ENCODE peak calls at places on chromosomes 16 and 17, in six cellular contexts. V is Calu3, N is H1, C is fibroblast of pulmonary artery, T is progenitor cell of endocrine pancreas, G is activated B cell treated with CpG ODN at 0.5 μM for 24 hours. W is an unnamed sample.

GRCh38 chr17:74749262-74750038 is 1.0 kb downstream of the NHERF1 start:
- DNase-seq in V (peak; percentile 32), N (no peak), C (no peak), T (no peak), G (no peak), W (no peak)

GRCh38 chr17:45914036-45914717 is 19.8 kb downstream of the MAPT start:
- DNase-seq in V (no peak), N (no peak), C (no peak), T (no peak), G (no peak), W (no peak)

GRCh38 chr17:43664096-43664495 is 2.4 kb upstream of the MEOX1 start:
- DNase-seq in V (no peak), N (no peak), C (no peak), T (no peak), G (no peak), W (no peak)

GRCh38 chr17:47704116-47704515 is 10.2 kb downstream of the TBKBP1 start:
- DNase-seq in V (no peak), N (no peak), C (no peak), T (no peak), G (peak; percentile 48), W (no peak)

GRCh38 chr16:51327001-51327400 is 175.9 kb upstream of the SALL1 start:
- DNase-seq in V (no peak), N (no peak), C (peak; percentile 43), T (no peak), G (no peak), W (no peak)

GRCh38 chr17:64354396-64354795 is 36.3 kb downstream of the PECAM1 start:
- DNase-seq in V (no peak), N (no peak), C (no peak), T (no peak), G (no peak), W (no peak)

GRCh38 chr17:79002796-79003593 is 6.6 kb downstream of the CANT1 start:
- DNase-seq in V (no peak), N (no peak), C (no peak), T (no peak), G (no peak), W (no peak)

GRCh38 chr17:68909066-68909465 is 46.1 kb downstream of the ABCA8 start:
- DNase-seq in V (peak; percentile 18), N (no peak), C (peak; percentile 95), T (no peak), G (no peak), W (no peak)

GRCh38 chr16:29821663-29822115 is 1.4 kb downstream of the MVP start:
- DNase-seq in V (peak; percentile 61), N (no peak), C (peak; percentile 75), T (no peak), G (no peak), W (no peak)

GRCh38 chr16:77450790-77451487 is 16.1 kb upstream of the ADAMTS18 start:
- DNase-seq in V (no peak), N (no peak), C (no peak), T (no peak), G (no peak), W (no peak)

GRCh38 chr16:47565454-47565853 is 104.3 kb downstream of the PHKB start:
- DNase-seq in V (no peak), N (no peak), C (peak; percentile 82), T (no peak), G (no peak), W (no peak)

GRCh38 chr17:63647936-63648335 is 25.7 kb downstream of the MAP3K3 start:
- DNase-seq in V (no peak), N (no peak), C (no peak), T (no peak), G (no peak), W (no peak)

GRCh38 chr17:3002538-3003301 is 60.7 kb downstream of the OR1D5 start:
- DNase-seq in V (no peak), N (no peak), C (no peak), T (no peak), G (peak; percentile 64), W (no peak)

GRCh38 chr17:29112780-29113295 is 67.4 kb downstream of the MYO18A start:
- DNase-seq in V (no peak), N (no peak), C (peak; percentile 38), T (no peak), G (no peak), W (no peak)

GRCh38 chr16:46949216-46949892 is 24.1 kb downstream of the DNAJA2 start:
- DNase-seq in V (no peak), N (no peak), C (no peak), T (no peak), G (no peak), W (no peak)

GRCh38 chr17:18070861-18071340 is 16.8 kb upstream of the DRG2 start:
- DNase-seq in V (no peak), N (no peak), C (peak; percentile 45), T (no peak), G (no peak), W (no peak)

GRCh38 chr17:1872976-1873375 is 43.2 kb downstream of the RPA1 start:
- DNase-seq in V (no peak), N (no peak), C (no peak), T (no peak), G (no peak), W (no peak)

GRCh38 chr17:34071891-34072420 is 183.1 kb upstream of the CCL2 start:
- DNase-seq in V (no peak), N (no peak), C (no peak), T (no peak), G (no peak), W (no peak)

GRCh38 chr17:11742891-11743290 is 144.6 kb downstream of the DNAH9 start:
- DNase-seq in V (no peak), N (no peak), C (no peak), T (no peak), G (no peak), W (no peak)
- TF ChIP-seq CTCF in V (no peak), N (no peak), C (no peak), T (peak; percentile 22), G (no peak), W (no peak)

DNA sequence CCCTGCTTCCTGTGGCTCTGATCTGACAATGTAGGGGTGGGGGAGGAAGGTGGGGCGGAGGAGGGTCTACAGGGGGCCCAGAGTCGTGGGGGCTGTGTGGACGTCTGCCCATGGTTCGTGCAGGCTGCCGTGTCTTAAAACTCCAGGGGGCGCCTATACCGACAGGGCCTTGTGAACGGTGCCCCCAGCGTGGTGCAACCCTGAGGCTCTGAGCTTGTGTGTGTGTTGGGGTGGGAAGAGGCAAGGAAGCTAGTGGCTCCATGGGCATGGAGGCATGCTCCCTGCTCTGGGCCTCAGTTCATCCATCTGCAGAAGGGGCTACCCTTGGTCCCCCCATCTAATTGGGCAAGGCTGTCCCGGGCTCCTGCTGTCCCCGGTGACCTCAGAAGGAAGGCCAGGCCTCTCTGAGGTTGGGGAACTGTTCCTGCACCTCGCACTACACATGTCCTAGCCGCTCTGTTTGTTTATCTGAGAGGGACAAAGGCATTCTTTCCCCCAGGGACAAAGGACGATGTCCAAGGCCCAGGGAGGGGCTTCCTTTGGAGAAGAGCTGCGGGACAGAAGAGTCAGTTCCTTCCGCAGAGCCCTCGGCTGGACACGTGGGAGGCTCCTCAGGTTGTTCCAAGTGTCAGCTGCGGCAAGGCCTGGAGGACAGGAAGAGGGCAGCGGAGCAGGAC is 13.5 kb downstream of the CA4 start:
- DNase-seq in V (no peak), N (no peak), C (no peak), T (no peak), G (no peak), W (peak; percentile 53)
- TF ChIP-seq CTCF in V (no peak), N (peak; percentile 35), C (peak; percentile 9), T (peak; percentile 27), G (no peak), W (no peak)

GRCh38 chr16:4388275-4389021 is 16.8 kb downstream of the VASN start:
- DNase-seq in V (no peak), N (no peak), C (no peak), T (no peak), G (no peak), W (no peak)

GRCh38 chr16:4392382-4393242 is 21.0 kb downstream of the VASN start:
- DNase-seq in V (peak; percentile 57), N (peak; percentile 59), C (peak; percentile 66), T (no peak), G (no peak), W (no peak)

GRCh38 chr16:4389051-4389955 is 17.7 kb downstream of the VASN start:
- DNase-seq in V (no peak), N (no peak), C (no peak), T (no peak), G (no peak), W (no peak)

GRCh38 chr16:4391635-4392381 is 20.2 kb downstream of the VASN start:
- DNase-seq in V (no peak), N (no peak), C (no peak), T (no peak), G (no peak), W (no peak)

DNA sequence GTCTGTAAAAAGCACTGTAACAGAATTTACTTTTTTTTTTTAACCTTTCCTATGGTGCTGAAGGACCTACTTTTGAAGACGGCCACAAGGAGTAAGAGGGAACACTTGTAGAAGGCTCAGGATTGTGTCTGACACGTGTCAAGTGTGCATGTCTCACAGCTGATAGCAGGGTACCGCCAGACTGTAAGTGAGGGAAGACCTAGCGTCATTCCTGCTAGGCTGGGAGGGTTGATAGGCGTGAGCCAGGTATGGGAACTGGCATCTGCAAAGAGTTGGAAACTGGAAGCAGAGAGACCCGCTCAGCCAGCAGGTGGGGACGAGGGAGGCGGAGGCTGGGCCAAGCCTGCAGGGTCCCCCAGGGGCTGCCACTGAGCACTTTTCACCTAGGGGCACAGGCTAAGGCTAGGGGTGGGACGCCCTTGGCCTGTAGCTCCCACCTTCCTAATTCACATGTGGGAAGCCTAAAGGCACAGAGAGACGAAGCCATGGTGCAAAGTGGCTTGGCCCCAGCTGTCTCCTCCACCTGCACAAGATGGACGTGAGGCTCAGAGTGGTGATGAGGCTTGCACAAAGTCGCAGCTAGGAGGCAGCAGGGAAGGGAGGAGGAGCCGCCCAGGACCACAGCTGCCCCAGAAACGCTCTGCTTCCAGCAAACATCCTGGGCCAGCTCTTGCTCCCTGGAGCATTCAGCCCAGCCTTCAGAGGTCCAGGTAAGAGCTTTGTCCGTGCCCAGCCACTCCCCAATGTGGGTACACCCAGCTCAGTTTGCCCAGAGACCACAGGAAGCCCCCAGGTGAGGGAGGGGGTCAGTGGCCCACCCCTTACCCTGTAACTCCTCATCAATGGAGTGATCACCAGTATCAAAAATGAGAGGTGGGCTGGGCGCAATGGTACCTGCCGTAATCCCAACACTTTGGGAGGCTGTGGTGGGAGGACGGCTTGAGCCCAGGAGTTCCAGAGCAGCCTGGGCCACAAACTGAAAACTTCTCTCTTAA is 18.9 kb downstream of the VASN start:
- DNase-seq in V (no peak), N (no peak), C (no peak), T (no peak), G (no peak), W (no peak)
- TF ChIP-seq CTCF in V (no peak), N (no peak), C (no peak), T (peak; percentile 19), G (no peak), W (no peak)

DNA sequence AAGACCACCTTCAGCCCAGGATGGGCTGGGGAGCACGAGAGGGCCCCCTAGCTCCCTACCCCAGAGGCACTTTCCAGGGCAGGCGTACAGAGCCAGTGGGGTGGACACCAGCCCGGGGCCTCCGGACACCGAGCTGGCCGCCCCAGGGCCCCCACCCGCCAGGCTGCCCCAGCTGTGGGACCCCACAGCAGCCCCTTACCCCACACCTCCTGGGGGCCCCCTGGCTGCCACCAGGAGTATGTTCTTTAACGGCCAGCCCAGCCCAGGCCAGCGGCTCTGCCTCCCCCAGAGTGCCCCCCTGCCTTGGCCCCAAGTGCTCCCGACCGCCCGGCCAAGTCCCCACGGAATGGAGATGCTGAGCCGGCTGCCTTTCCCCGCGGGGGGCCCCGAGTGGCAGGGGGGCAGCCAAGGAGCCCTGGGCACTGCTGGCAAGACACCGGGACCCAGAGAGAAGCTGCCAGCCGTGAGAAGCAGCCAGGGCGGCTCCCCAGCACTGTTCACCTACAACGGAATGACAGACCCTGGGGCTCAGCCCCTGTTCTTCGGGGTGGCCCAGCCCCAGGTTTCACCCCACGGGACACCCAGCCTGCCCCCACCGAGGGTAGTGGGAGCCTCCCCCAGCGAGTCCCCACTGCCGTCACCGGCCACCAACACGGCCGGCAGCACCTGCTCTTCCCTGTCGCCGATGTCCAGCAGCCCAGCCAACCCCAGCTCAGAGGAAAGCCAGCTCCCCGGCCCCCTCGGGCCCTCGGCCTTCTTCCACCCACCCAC is 24.3 kb upstream of the ZFPM1 start:
- DNase-seq in V (no peak), N (no peak), C (no peak), T (no peak), G (no peak), W (no peak)
- TF ChIP-seq CTCF in V (no peak), N (peak; percentile 25), C (no peak), T (no peak), G (no peak), W (no peak)

W was measured in endothelial cell.